ENCODE peak calls at places on chromosome 4, in six cellular contexts. A, V, G, S, X and K are unnamed samples.

GRCh38 chr4:181933471-181933870 is 309.7 kb upstream of the TENM3 start:
- DNase-seq in A (no peak), V (no peak), G (no peak), S (no peak), X (no peak), K (no peak)

GRCh38 chr4:105327222-105327621 is 146.6 kb downstream of the PPA2 start:
- DNase-seq in A (no peak), V (no peak), G (no peak), S (no peak), X (no peak), K (no peak)

GRCh38 chr4:46836584-46836983 is 72.5 kb downstream of the COX7B2 start:
- DNase-seq in A (no peak), V (no peak), G (no peak), S (no peak), X (no peak), K (no peak)

GRCh38 chr4:174757736-174758135 is 71.3 kb downstream of the GLRA3 start:
- DNase-seq in A (no peak), V (no peak), G (no peak), S (no peak), X (no peak), K (no peak)

GRCh38 chr4:8438743-8439142 is 1.8 kb downstream of the ACOX3 start:
- DNase-seq in A (no peak), V (no peak), G (no peak), S (no peak), X (no peak), K (peak; percentile 58)

GRCh38 chr4:153789741-153790651 is 1.1 kb upstream of the SFRP2 start:
- DNase-seq in A (no peak), V (no peak), G (no peak), S (no peak), X (no peak), K (no peak)

GRCh38 chr4:139509727-139510410 is 46.1 kb downstream of the SETD7 start:
- DNase-seq in A (peak; percentile 27), V (no peak), G (no peak), S (no peak), X (no peak), K (peak; percentile 35)

GRCh38 chr4:180828455-180829018 is 1414.7 kb upstream of the TENM3 start:
- DNase-seq in A (no peak), V (no peak), G (peak; percentile 83), S (no peak), X (peak; percentile 73), K (peak; percentile 65)

GRCh38 chr4:153465583-153465921 is 608 bp upstream of the TMEM131L start:
- DNase-seq in A (peak; percentile 41), V (peak; percentile 45), G (peak; percentile 61), S (no peak), X (peak; percentile 47), K (peak; percentile 62)

GRCh38 chr4:88843067-88843723 is 145.6 kb upstream of the NAP1L5 start:
- DNase-seq in A (no peak), V (no peak), G (peak; percentile 35), S (no peak), X (peak; percentile 78), K (peak; percentile 47)

GRCh38 chr4:105971032-105971431 is 75.8 kb downstream of the NPNT start:
- DNase-seq in A (no peak), V (no peak), G (no peak), S (no peak), X (no peak), K (no peak)

GRCh38 chr4:137609693-137610450 is 77.6 kb upstream of the PCDH18 start:
- DNase-seq in A (no peak), V (no peak), G (peak; percentile 78), S (no peak), X (no peak), K (no peak)

GRCh38 chr4:53505947-53506346 is 85.3 kb downstream of the LNX1 start:
- DNase-seq in A (no peak), V (no peak), G (peak; percentile 30), S (no peak), X (peak; percentile 46), K (no peak)

GRCh38 chr4:89253306-89253705 is 54.3 kb downstream of the GPRIN3 start:
- DNase-seq in A (no peak), V (no peak), G (no peak), S (no peak), X (no peak), K (no peak)

GRCh38 chr4:114384629-114385028 is 214.0 kb upstream of the UGT8 start:
- DNase-seq in A (no peak), V (no peak), G (peak; percentile 77), S (no peak), X (peak; percentile 57), K (no peak)

GRCh38 chr4:41339812-41340809 is 83.4 kb downstream of the UCHL1 start:
- DNase-seq in A (no peak), V (no peak), G (peak; percentile 34), S (no peak), X (peak; percentile 52), K (no peak)

GRCh38 chr4:30473225-30473624 is 246.9 kb upstream of the PCDH7 start:
- DNase-seq in A (no peak), V (no peak), G (no peak), S (no peak), X (no peak), K (no peak)

GRCh38 chr4:177706916-177707315 is 264.7 kb upstream of the AGA start:
- DNase-seq in A (no peak), V (no peak), G (no peak), S (no peak), X (no peak), K (no peak)

GRCh38 chr4:181308476-181309170 is 934.6 kb upstream of the TENM3 start:
- DNase-seq in A (peak; percentile 26), V (no peak), G (no peak), S (no peak), X (no peak), K (no peak)

GRCh38 chr4:187965726-187966125 is 29.8 kb upstream of the ZFP42 start:
- DNase-seq in A (no peak), V (no peak), G (no peak), S (no peak), X (no peak), K (peak; percentile 69)

GRCh38 chr4:39469429-39470077 is 10.7 kb downstream of the LIAS start:
- DNase-seq in A (no peak), V (peak; percentile 28), G (peak; percentile 87), S (no peak), X (peak; percentile 85), K (peak; percentile 75)

GRCh38 chr4:121278811-121279368 is 101.9 kb downstream of the QRFPR start:
- DNase-seq in A (no peak), V (no peak), G (peak; percentile 33), S (no peak), X (no peak), K (no peak)

GRCh38 chr4:961651-962230 is 11.6 kb downstream of the DGKQ start:
- DNase-seq in A (no peak), V (no peak), G (no peak), S (no peak), X (no peak), K (no peak)

GRCh38 chr4:152023674-152024073 is 262.9 kb upstream of the GATB start:
- DNase-seq in A (no peak), V (no peak), G (no peak), S (no peak), X (no peak), K (no peak)

GRCh38 chr4:101655847-101656246 is 134.7 kb upstream of the BANK1 start:
- DNase-seq in A (no peak), V (no peak), G (no peak), S (no peak), X (no peak), K (no peak)

GRCh38 chr4:3638080-3638715 is 106.0 kb upstream of the LRPAP1 start:
- DNase-seq in A (no peak), V (no peak), G (no peak), S (no peak), X (no peak), K (no peak)
- H3K27ac ChIP-seq in A (no peak overlapping the region), V (no peak overlapping the region), G (no peak overlapping the region), S (no peak overlapping the region), X (no peak overlapping the region), K (no peak overlapping the region)

GRCh38 chr4:130486186-130486585 is 1390.2 kb downstream of the C4orf33 start:
- DNase-seq in A (no peak), V (no peak), G (peak; percentile 49), S (no peak), X (peak; percentile 10), K (no peak)

DNA sequence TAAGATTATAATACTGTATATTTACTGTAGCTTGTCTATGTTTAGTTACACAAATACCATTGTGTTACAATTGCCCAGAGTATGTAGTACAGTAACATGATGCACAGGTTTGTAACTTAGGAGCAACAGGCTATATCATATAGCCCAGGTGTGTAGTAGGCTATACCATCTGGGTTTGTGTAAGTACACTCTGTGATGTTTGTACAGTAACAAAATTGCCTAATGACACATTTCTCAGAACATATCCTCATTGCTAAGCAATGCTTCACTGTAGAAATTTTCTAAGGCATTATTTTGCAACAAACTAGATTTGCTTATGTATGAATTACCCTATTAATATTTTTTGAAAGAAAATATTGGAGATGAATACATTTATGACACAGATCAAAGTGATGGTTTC is 1390.9 kb downstream of the C4orf33 start:
- DNase-seq in A (no peak), V (no peak), G (peak; percentile 10), S (no peak), X (peak; percentile 8), K (no peak)
- TF ChIP-seq CTCF in A (no peak), V (no peak), G (no peak), S (no peak), X (no peak), K (no peak)

GRCh38 chr4:2415881-2416563 is 2.4 kb downstream of the ZFYVE28 start:
- DNase-seq in A (no peak), V (no peak), G (no peak), S (no peak), X (no peak), K (no peak)
- H3K4me3 ChIP-seq in A (peak overlapping the region; percentile 69), V (peak overlapping the region; percentile 57), G (no peak overlapping the region), S (no peak overlapping the region), X (no peak overlapping the region), K (no peak overlapping the region)

DNA sequence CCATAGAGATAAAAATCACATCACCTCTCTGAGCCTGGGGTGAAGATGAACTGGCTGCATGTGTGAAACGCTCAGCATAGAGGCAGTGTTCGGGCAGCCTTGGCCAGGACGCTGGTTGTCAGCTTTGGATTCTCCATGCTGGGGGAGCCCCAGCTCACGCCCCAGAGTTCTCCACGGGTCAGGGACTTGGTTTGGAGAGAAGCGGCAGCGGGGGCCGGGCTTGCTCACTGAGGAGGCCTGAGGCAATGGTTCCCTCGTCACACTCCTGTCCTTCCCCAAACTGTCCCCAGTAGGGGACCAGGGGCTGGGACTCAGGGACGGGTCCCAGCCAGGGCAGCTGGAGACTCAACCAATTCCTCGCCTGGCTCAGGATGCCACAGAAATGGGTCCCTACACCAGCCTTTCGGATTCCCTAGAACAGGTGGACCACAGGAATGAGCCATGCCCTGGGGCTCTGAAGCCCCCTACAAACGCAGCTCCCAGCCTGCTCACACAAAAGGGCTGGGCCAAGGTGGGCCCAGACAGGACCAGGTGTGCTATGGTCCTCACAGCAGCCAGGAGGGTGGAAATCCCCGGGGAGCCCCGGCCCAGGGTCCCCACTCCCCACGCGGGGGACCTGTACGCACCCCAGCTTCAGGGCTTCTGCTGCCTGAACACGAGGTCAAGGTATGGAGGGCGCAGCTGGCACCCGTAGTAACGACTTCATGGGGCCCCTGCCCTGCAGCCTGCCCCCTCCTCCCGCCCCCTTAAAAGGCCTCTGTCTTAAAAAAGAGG is 1.4 kb downstream of the MXD4 start:
- DNase-seq in A (peak; percentile 28), V (peak; percentile 21), G (no peak), S (peak; percentile 43), X (no peak), K (peak; percentile 40)
- H3K27ac ChIP-seq in A (peak overlapping the region; percentile 94), V (peak overlapping the region; percentile 92), G (peak overlapping the region; percentile 89), S (peak overlapping the region; percentile 96), X (no peak overlapping the region), K (peak overlapping the region; percentile 93)